ENCODE peak calls at places on chromosome 12, in seven cellular contexts. J is foreskin keratinocyte; K is CD4-positive, alpha-beta T cell; N is left ventricle myocardium inferior; F is IMR-90; L is pancreas; W is astrocyte. G is an unnamed sample.

GRCh38 chr12:72442217-72442616 is 170.0 kb downstream of the TRHDE start:
- DNase-seq in J (no peak), K (no peak), N (no peak), F (peak), L (no peak), W (no peak), G (no peak)

GRCh38 chr12:47091009-47091408 is 11.2 kb upstream of the AMIGO2 start:
- DNase-seq in J (no peak), K (no peak), N (no peak), F (no peak), L (no peak), W (no peak), G (no peak)

GRCh38 chr12:47085815-47086252 is 6.1 kb upstream of the AMIGO2 start:
- DNase-seq in J (no peak), K (peak), N (no peak), F (peak), L (no peak), W (peak), G (no peak)

GRCh38 chr12:54306925-54307731 is 6.3 kb upstream of the NFE2 start:
- DNase-seq in J (peak), K (no peak), N (peak), F (no peak), L (no peak), W (peak), G (no peak)

GRCh38 chr12:53963005-53963404 is 8.3 kb downstream of the HOXC12 start:
- DNase-seq in J (no peak), K (no peak), N (no peak), F (no peak), L (no peak), W (no peak), G (no peak)

GRCh38 chr12:52977195-52977594 is 28.3 kb downstream of the KRT18 start:
- DNase-seq in J (no peak), K (no peak), N (no peak), F (no peak), L (no peak), W (no peak), G (no peak)

GRCh38 chr12:122830517-122831214 is 4.6 kb upstream of the HIP1R start:
- DNase-seq in J (peak), K (no peak), N (no peak), F (peak), L (no peak), W (peak), G (no peak)

GRCh38 chr12:6607751-6608591 is 792 bp upstream of the CHD4 start:
- DNase-seq in J (peak), K (peak), N (no peak), F (peak), L (peak), W (peak), G (no peak)

GRCh38 chr12:101740980-101741379 is 1.7 kb upstream of the SYCP3 start:
- DNase-seq in J (peak), K (no peak), N (no peak), F (no peak), L (no peak), W (no peak), G (no peak)

GRCh38 chr12:66270613-66271012 is 31.7 kb upstream of the HELB start:
- DNase-seq in J (no peak), K (no peak), N (no peak), F (no peak), L (no peak), W (no peak), G (no peak)

GRCh38 chr12:106113042-106113441 is 25.7 kb downstream of the NUAK1 start:
- DNase-seq in J (no peak), K (no peak), N (no peak), F (peak), L (no peak), W (peak), G (no peak)

GRCh38 chr12:7079826-7080125 is 12.5 kb downstream of the C1R start:
- DNase-seq in J (peak), K (no peak), N (no peak), F (peak), L (no peak), W (peak), G (no peak)

GRCh38 chr12:120668091-120668796 is 18.7 kb upstream of the MLEC start:
- DNase-seq in J (no peak), K (no peak), N (no peak), F (no peak), L (no peak), W (no peak), G (no peak)

GRCh38 chr12:103175625-103176024 is 218.2 kb downstream of the ASCL1 start:
- DNase-seq in J (no peak), K (no peak), N (no peak), F (no peak), L (no peak), W (no peak), G (no peak)

GRCh38 chr12:70645494-70646317 is 8.5 kb upstream of the PTPRB start:
- DNase-seq in J (peak), K (no peak), N (peak), F (peak), L (peak), W (peak), G (no peak)

GRCh38 chr12:54680374-54680773 is 32.2 kb upstream of the DCD start:
- DNase-seq in J (no peak), K (no peak), N (no peak), F (peak), L (no peak), W (no peak), G (no peak)

GRCh38 chr12:26847431-26847830 is 14.4 kb upstream of the ITPR2 start:
- DNase-seq in J (no peak), K (no peak), N (no peak), F (no peak), L (no peak), W (no peak), G (no peak)

GRCh38 chr12:4051616-4052015 is 178.4 kb upstream of the PARP11 start:
- DNase-seq in J (no peak), K (no peak), N (no peak), F (no peak), L (no peak), W (no peak), G (no peak)

GRCh38 chr12:5160827-5161226 is 117.1 kb downstream of the KCNA5 start:
- DNase-seq in J (no peak), K (no peak), N (no peak), F (no peak), L (no peak), W (no peak), G (no peak)

GRCh38 chr12:131836193-131836592 is 8.0 kb downstream of the MMP17 start:
- DNase-seq in J (no peak), K (no peak), N (no peak), F (peak), L (no peak), W (no peak), G (no peak)

GRCh38 chr12:26727482-26728204 is 105.4 kb downstream of the ITPR2 start:
- DNase-seq in J (no peak), K (no peak), N (no peak), F (no peak), L (no peak), W (no peak), G (no peak)

GRCh38 chr12:16344269-16344668 is 3.2 kb upstream of the MGST1 start:
- DNase-seq in J (no peak), K (no peak), N (no peak), F (peak), L (no peak), W (peak), G (no peak)

GRCh38 chr12:9227953-9228352 is 19.8 kb upstream of the PZP start:
- DNase-seq in J (no peak), K (no peak), N (no peak), F (no peak), L (no peak), W (no peak), G (no peak)

GRCh38 chr12:71746983-71747611 is 7.6 kb upstream of the RAB21 start:
- DNase-seq in J (peak), K (peak), N (no peak), F (peak), L (peak), W (peak), G (peak)

GRCh38 chr12:131242741-131243496 is 289.2 kb downstream of the ADGRD1 start:
- DNase-seq in J (no peak), K (no peak), N (no peak), F (no peak), L (no peak), W (no peak), G (no peak)

GRCh38 chr12:32917094-32917611 is 20.6 kb upstream of the PKP2 start:
- DNase-seq in J (peak), K (no peak), N (no peak), F (no peak), L (no peak), W (peak), G (no peak)

GRCh38 chr12:16531623-16532022 is 74.3 kb downstream of the LMO3 start:
- DNase-seq in J (peak), K (no peak), N (no peak), F (no peak), L (peak), W (no peak), G (no peak)

GRCh38 chr12:67531051-67531450 is 117.5 kb upstream of the DYRK2 start:
- DNase-seq in J (no peak), K (no peak), N (no peak), F (no peak), L (no peak), W (peak), G (no peak)

GRCh38 chr12:68786929-68787328 is 21.0 kb upstream of the MDM2 start:
- DNase-seq in J (no peak), K (no peak), N (no peak), F (no peak), L (no peak), W (no peak), G (no peak)

GRCh38 chr12:132163041-132163910 is 19.0 kb downstream of the NOC4L start:
- DNase-seq in J (no peak), K (no peak), N (peak), F (no peak), L (no peak), W (no peak), G (no peak)

GRCh38 chr12:57151741-57152407 is 4.5 kb upstream of the LRP1-AS start:
- DNase-seq in J (no peak), K (no peak), N (peak), F (peak), L (no peak), W (peak), G (no peak)

GRCh38 chr12:100375023-100375737 is 18.3 kb downstream of the SLC17A8 start:
- DNase-seq in J (no peak), K (no peak), N (peak), F (peak), L (no peak), W (peak), G (peak)

GRCh38 chr12:30437616-30438015 is 258.1 kb downstream of the IPO8 start:
- DNase-seq in J (no peak), K (no peak), N (no peak), F (peak), L (no peak), W (no peak), G (no peak)

GRCh38 chr12:30437044-30437443 is 258.6 kb downstream of the IPO8 start:
- DNase-seq in J (no peak), K (no peak), N (no peak), F (no peak), L (no peak), W (no peak), G (no peak)

GRCh38 chr12:30438526-30439120 is 257.0 kb downstream of the IPO8 start:
- DNase-seq in J (no peak), K (no peak), N (no peak), F (no peak), L (no peak), W (no peak), G (no peak)

GRCh38 chr12:30440826-30441602 is 254.7 kb downstream of the IPO8 start:
- DNase-seq in J (no peak), K (no peak), N (no peak), F (peak), L (no peak), W (no peak), G (no peak)
- H3K27ac ChIP-seq in J (no peak), K (no peak), N (no peak), F (no peak), L (no peak), W (no peak), G (no peak)

GRCh38 chr12:91142184-91142583 is 30.9 kb upstream of the LUM start:
- DNase-seq in J (no peak), K (no peak), N (no peak), F (peak), L (no peak), W (peak), G (no peak)

GRCh38 chr12:91139264-91139663 is 28.0 kb upstream of the LUM start:
- DNase-seq in J (no peak), K (no peak), N (no peak), F (peak), L (no peak), W (no peak), G (no peak)

GRCh38 chr12:91139981-91140659 is 28.8 kb upstream of the LUM start:
- DNase-seq in J (no peak), K (no peak), N (no peak), F (peak), L (no peak), W (peak), G (no peak)

GRCh38 chr12:91138337-91138905 is 27.1 kb upstream of the LUM start:
- DNase-seq in J (no peak), K (no peak), N (peak), F (no peak), L (no peak), W (no peak), G (no peak)

GRCh38 chr12:91140660-91141045 is 29.4 kb upstream of the LUM start:
- DNase-seq in J (no peak), K (no peak), N (no peak), F (peak), L (no peak), W (peak), G (no peak)
- H3K27ac ChIP-seq in J (no peak), K (no peak), N (peak), F (peak), L (no peak), W (peak), G (no peak)

DNA sequence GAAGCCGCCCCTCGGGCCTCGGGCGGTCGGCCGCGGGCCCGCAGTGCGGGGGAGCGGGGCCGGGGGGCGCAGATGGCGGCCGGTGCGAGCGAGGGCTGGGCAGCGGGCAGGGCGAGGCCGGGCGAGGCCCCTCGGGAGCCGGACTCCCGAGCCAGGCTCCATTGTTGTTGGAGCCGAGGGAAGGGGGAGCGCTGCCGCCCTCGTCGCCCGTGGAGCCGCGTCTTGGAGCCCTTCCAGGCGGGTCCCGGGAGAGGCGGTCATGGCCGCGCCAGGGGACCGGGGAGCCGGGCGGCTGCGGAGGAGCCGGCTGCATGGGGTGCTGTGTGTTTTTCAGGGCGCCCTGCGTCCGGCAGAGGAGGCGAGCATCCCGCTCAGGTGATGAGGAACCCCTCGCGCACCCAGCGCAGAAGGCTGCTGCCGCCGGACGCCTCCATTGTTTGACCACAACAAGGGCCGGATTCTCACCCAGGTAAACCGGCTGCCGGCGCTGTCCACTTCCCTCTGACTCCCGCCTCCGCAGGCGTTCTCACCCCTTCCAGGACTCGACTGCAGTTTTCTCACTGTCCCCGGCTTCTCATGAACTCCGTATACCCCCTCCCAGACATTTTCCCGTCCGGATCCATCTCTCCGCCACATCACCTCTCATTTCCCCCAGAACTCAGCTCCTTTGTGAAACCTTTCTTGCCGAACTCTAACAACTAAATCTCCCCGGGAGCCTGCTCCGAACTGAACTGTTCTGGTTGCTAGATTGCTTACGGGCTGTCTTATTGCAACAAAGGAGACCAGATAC is 732 bp downstream of the ZNF664 start:
- DNase-seq in J (no peak), K (peak), N (peak), F (peak), L (peak), W (no peak), G (peak)
- H3K27ac ChIP-seq in J (no peak), K (no peak), N (peak), F (peak), L (peak), W (peak), G (no peak)

GRCh38 chr12:109717390-109718357 is 4.0 kb downstream of the FAM222A start:
- DNase-seq in J (no peak), K (no peak), N (no peak), F (no peak), L (no peak), W (no peak), G (no peak)

GRCh38 chr12:109716092-109716479 is 2.5 kb downstream of the FAM222A start:
- DNase-seq in J (no peak), K (no peak), N (no peak), F (no peak), L (no peak), W (no peak), G (no peak)

GRCh38 chr12:109715310-109716091 is 1.9 kb downstream of the FAM222A start:
- DNase-seq in J (no peak), K (no peak), N (peak), F (no peak), L (peak), W (no peak), G (peak)

GRCh38 chr12:109718390-109718789 is 4.8 kb downstream of the FAM222A start:
- DNase-seq in J (no peak), K (no peak), N (no peak), F (no peak), L (no peak), W (no peak), G (no peak)

GRCh38 chr12:109716512-109717389 is 3.1 kb downstream of the FAM222A start:
- DNase-seq in J (no peak), K (no peak), N (peak), F (peak), L (no peak), W (no peak), G (peak)
- H3K27ac ChIP-seq in J (no peak), K (no peak), N (peak), F (no peak), L (peak), W (no peak), G (peak)